ENCODE peak calls at places on chromosomes 4 and X, in ten cellular contexts. One of them, this sample, is unnamed.

GRCh38 chr4:150280081-150280950 is 202.1 kb downstream of the DCLK2 start:
- DNase-seq in AG08396: peak; percentile 50
- DNase-seq in GM19239: no peak
- DNase-seq in activated CD4-positive, CD25-positive, alpha-beta regulatory T cell treated with anti-CD3 and anti-CD28 coated beads, Interleukin-2, amount 50 U/mL, for 72 hours: no peak
- DNase-seq in DMS153: no peak
- DNase-seq in stimulated activated naive CD8-positive, alpha-beta T cell treated with anti-CD3 and anti-CD28 coated beads, Interleukin-15, Interleukin-2, amounts not matched to agents 100 U/mL and 50 U/mL, for 24 hours: no peak
- DNase-seq in naive thymus-derived CD8-positive, alpha-beta T cell: no peak
- DNase-seq in bronchial epithelial cell: peak; percentile 87
- DNase-seq in activated CD8-positive, alpha-beta memory T cell treated with anti-CD3 and anti-CD28 coated beads, Interleukin-2, amount 50 U/mL, for 48 hours: no peak
- DNase-seq in NCI-H1092: no peak
- DNase-seq in this sample: no peak

GRCh38 chr4:15003441-15003890 is 1.2 kb downstream of the CPEB2 start:
- DNase-seq in stimulated activated naive CD8-positive, alpha-beta T cell treated with anti-CD3 and anti-CD28 coated beads, Interleukin-15, Interleukin-2, amounts not matched to agents 100 U/mL and 50 U/mL, for 24 hours: peak; percentile 71
- DNase-seq in activated CD8-positive, alpha-beta memory T cell treated with anti-CD3 and anti-CD28 coated beads, Interleukin-2, amount 50 U/mL, for 48 hours: no peak
- DNase-seq in NCI-H1092: peak; percentile 21
- DNase-seq in activated CD4-positive, CD25-positive, alpha-beta regulatory T cell treated with anti-CD3 and anti-CD28 coated beads, Interleukin-2, amount 50 U/mL, for 72 hours: no peak
- DNase-seq in AG08396: peak; percentile 53
- DNase-seq in bronchial epithelial cell: peak; percentile 7
- DNase-seq in naive thymus-derived CD8-positive, alpha-beta T cell: peak; percentile 58
- DNase-seq in GM19239: peak; percentile 30
- DNase-seq in DMS153: no peak
- DNase-seq in this sample: peak; percentile 26

GRCh38 chr4:42397635-42398447 is 553 bp downstream of the SHISA3 start:
- DNase-seq in bronchial epithelial cell: no peak
- DNase-seq in naive thymus-derived CD8-positive, alpha-beta T cell: no peak
- DNase-seq in activated CD4-positive, CD25-positive, alpha-beta regulatory T cell treated with anti-CD3 and anti-CD28 coated beads, Interleukin-2, amount 50 U/mL, for 72 hours: no peak
- DNase-seq in stimulated activated naive CD8-positive, alpha-beta T cell treated with anti-CD3 and anti-CD28 coated beads, Interleukin-15, Interleukin-2, amounts not matched to agents 100 U/mL and 50 U/mL, for 24 hours: peak; percentile 26
- DNase-seq in GM19239: no peak
- DNase-seq in DMS153: no peak
- DNase-seq in NCI-H1092: no peak
- DNase-seq in AG08396: no peak
- DNase-seq in activated CD8-positive, alpha-beta memory T cell treated with anti-CD3 and anti-CD28 coated beads, Interleukin-2, amount 50 U/mL, for 48 hours: peak; percentile 64
- DNase-seq in this sample: peak; percentile 50

GRCh38 chrX:28668957-28669356 is 81.7 kb downstream of the IL1RAPL1 start:
- DNase-seq in AG08396: no peak
- DNase-seq in bronchial epithelial cell: no peak
- DNase-seq in GM19239: no peak
- DNase-seq in activated CD4-positive, CD25-positive, alpha-beta regulatory T cell treated with anti-CD3 and anti-CD28 coated beads, Interleukin-2, amount 50 U/mL, for 72 hours: no peak
- DNase-seq in NCI-H1092: no peak
- DNase-seq in activated CD8-positive, alpha-beta memory T cell treated with anti-CD3 and anti-CD28 coated beads, Interleukin-2, amount 50 U/mL, for 48 hours: no peak
- DNase-seq in naive thymus-derived CD8-positive, alpha-beta T cell: no peak
- DNase-seq in DMS153: no peak
- DNase-seq in stimulated activated naive CD8-positive, alpha-beta T cell treated with anti-CD3 and anti-CD28 coated beads, Interleukin-15, Interleukin-2, amounts not matched to agents 100 U/mL and 50 U/mL, for 24 hours: no peak
- DNase-seq in this sample: no peak

GRCh38 chrX:9197231-9197630 is 163.3 kb upstream of the FAM9B start:
- DNase-seq in stimulated activated naive CD8-positive, alpha-beta T cell treated with anti-CD3 and anti-CD28 coated beads, Interleukin-15, Interleukin-2, amounts not matched to agents 100 U/mL and 50 U/mL, for 24 hours: no peak
- DNase-seq in AG08396: peak; percentile 21
- DNase-seq in DMS153: no peak
- DNase-seq in bronchial epithelial cell: no peak
- DNase-seq in NCI-H1092: no peak
- DNase-seq in naive thymus-derived CD8-positive, alpha-beta T cell: no peak
- DNase-seq in GM19239: no peak
- DNase-seq in activated CD4-positive, CD25-positive, alpha-beta regulatory T cell treated with anti-CD3 and anti-CD28 coated beads, Interleukin-2, amount 50 U/mL, for 72 hours: no peak
- DNase-seq in activated CD8-positive, alpha-beta memory T cell treated with anti-CD3 and anti-CD28 coated beads, Interleukin-2, amount 50 U/mL, for 48 hours: no peak
- DNase-seq in this sample: peak; percentile 45

GRCh38 chr4:91961504-91961903 is 342.3 kb upstream of the GRID2 start:
- DNase-seq in stimulated activated naive CD8-positive, alpha-beta T cell treated with anti-CD3 and anti-CD28 coated beads, Interleukin-15, Interleukin-2, amounts not matched to agents 100 U/mL and 50 U/mL, for 24 hours: no peak
- DNase-seq in activated CD8-positive, alpha-beta memory T cell treated with anti-CD3 and anti-CD28 coated beads, Interleukin-2, amount 50 U/mL, for 48 hours: no peak
- DNase-seq in DMS153: no peak
- DNase-seq in naive thymus-derived CD8-positive, alpha-beta T cell: no peak
- DNase-seq in AG08396: no peak
- DNase-seq in activated CD4-positive, CD25-positive, alpha-beta regulatory T cell treated with anti-CD3 and anti-CD28 coated beads, Interleukin-2, amount 50 U/mL, for 72 hours: no peak
- DNase-seq in bronchial epithelial cell: peak; percentile 33
- DNase-seq in NCI-H1092: no peak
- DNase-seq in GM19239: no peak
- DNase-seq in this sample: no peak

GRCh38 chrX:18983711-18984380 is at the start of gene PHKA2:
- DNase-seq in NCI-H1092: peak; percentile 28
- DNase-seq in naive thymus-derived CD8-positive, alpha-beta T cell: no peak
- DNase-seq in activated CD8-positive, alpha-beta memory T cell treated with anti-CD3 and anti-CD28 coated beads, Interleukin-2, amount 50 U/mL, for 48 hours: peak; percentile 68
- DNase-seq in DMS153: no peak
- DNase-seq in activated CD4-positive, CD25-positive, alpha-beta regulatory T cell treated with anti-CD3 and anti-CD28 coated beads, Interleukin-2, amount 50 U/mL, for 72 hours: peak; percentile 56
- DNase-seq in bronchial epithelial cell: no peak
- DNase-seq in AG08396: peak; percentile 71
- DNase-seq in GM19239: no peak
- DNase-seq in stimulated activated naive CD8-positive, alpha-beta T cell treated with anti-CD3 and anti-CD28 coated beads, Interleukin-15, Interleukin-2, amounts not matched to agents 100 U/mL and 50 U/mL, for 24 hours: peak; percentile 56
- DNase-seq in this sample: no peak

GRCh38 chr4:75189976-75190375 is 257.1 kb downstream of the PARM1 start:
- DNase-seq in bronchial epithelial cell: no peak
- DNase-seq in NCI-H1092: no peak
- DNase-seq in activated CD8-positive, alpha-beta memory T cell treated with anti-CD3 and anti-CD28 coated beads, Interleukin-2, amount 50 U/mL, for 48 hours: no peak
- DNase-seq in GM19239: no peak
- DNase-seq in DMS153: no peak
- DNase-seq in AG08396: no peak
- DNase-seq in activated CD4-positive, CD25-positive, alpha-beta regulatory T cell treated with anti-CD3 and anti-CD28 coated beads, Interleukin-2, amount 50 U/mL, for 72 hours: no peak
- DNase-seq in stimulated activated naive CD8-positive, alpha-beta T cell treated with anti-CD3 and anti-CD28 coated beads, Interleukin-15, Interleukin-2, amounts not matched to agents 100 U/mL and 50 U/mL, for 24 hours: no peak
- DNase-seq in naive thymus-derived CD8-positive, alpha-beta T cell: no peak
- DNase-seq in this sample: no peak

GRCh38 chrX:71917621-71918341 is 7.1 kb downstream of the NHSL2 start:
- DNase-seq in AG08396: no peak
- DNase-seq in activated CD8-positive, alpha-beta memory T cell treated with anti-CD3 and anti-CD28 coated beads, Interleukin-2, amount 50 U/mL, for 48 hours: no peak
- DNase-seq in DMS153: no peak
- DNase-seq in NCI-H1092: no peak
- DNase-seq in bronchial epithelial cell: peak; percentile 60
- DNase-seq in activated CD4-positive, CD25-positive, alpha-beta regulatory T cell treated with anti-CD3 and anti-CD28 coated beads, Interleukin-2, amount 50 U/mL, for 72 hours: no peak
- DNase-seq in stimulated activated naive CD8-positive, alpha-beta T cell treated with anti-CD3 and anti-CD28 coated beads, Interleukin-15, Interleukin-2, amounts not matched to agents 100 U/mL and 50 U/mL, for 24 hours: no peak
- DNase-seq in GM19239: no peak
- DNase-seq in naive thymus-derived CD8-positive, alpha-beta T cell: no peak
- DNase-seq in this sample: no peak

GRCh38 chr4:1628892-1629703 is 55.0 kb downstream of the FAM53A start:
- DNase-seq in AG08396: peak; percentile 91
- DNase-seq in bronchial epithelial cell: peak; percentile 2
- DNase-seq in activated CD4-positive, CD25-positive, alpha-beta regulatory T cell treated with anti-CD3 and anti-CD28 coated beads, Interleukin-2, amount 50 U/mL, for 72 hours: peak; percentile 78
- DNase-seq in GM19239: peak; percentile 93
- DNase-seq in stimulated activated naive CD8-positive, alpha-beta T cell treated with anti-CD3 and anti-CD28 coated beads, Interleukin-15, Interleukin-2, amounts not matched to agents 100 U/mL and 50 U/mL, for 24 hours: peak; percentile 81
- DNase-seq in DMS153: no peak
- DNase-seq in activated CD8-positive, alpha-beta memory T cell treated with anti-CD3 and anti-CD28 coated beads, Interleukin-2, amount 50 U/mL, for 48 hours: peak; percentile 91
- DNase-seq in NCI-H1092: peak; percentile 7
- DNase-seq in naive thymus-derived CD8-positive, alpha-beta T cell: peak; percentile 69
- DNase-seq in this sample: peak; percentile 35

GRCh38 chrX:140817943-140818342 is 108.4 kb downstream of the LINC00632 start:
- DNase-seq in naive thymus-derived CD8-positive, alpha-beta T cell: no peak
- DNase-seq in stimulated activated naive CD8-positive, alpha-beta T cell treated with anti-CD3 and anti-CD28 coated beads, Interleukin-15, Interleukin-2, amounts not matched to agents 100 U/mL and 50 U/mL, for 24 hours: no peak
- DNase-seq in AG08396: peak; percentile 4
- DNase-seq in NCI-H1092: peak; percentile 1
- DNase-seq in DMS153: no peak
- DNase-seq in activated CD4-positive, CD25-positive, alpha-beta regulatory T cell treated with anti-CD3 and anti-CD28 coated beads, Interleukin-2, amount 50 U/mL, for 72 hours: no peak
- DNase-seq in activated CD8-positive, alpha-beta memory T cell treated with anti-CD3 and anti-CD28 coated beads, Interleukin-2, amount 50 U/mL, for 48 hours: no peak
- DNase-seq in bronchial epithelial cell: peak; percentile 13
- DNase-seq in GM19239: no peak
- DNase-seq in this sample: no peak

GRCh38 chrX:65196758-65197371 is 220.6 kb upstream of the ZC4H2 start:
- DNase-seq in GM19239: no peak
- DNase-seq in stimulated activated naive CD8-positive, alpha-beta T cell treated with anti-CD3 and anti-CD28 coated beads, Interleukin-15, Interleukin-2, amounts not matched to agents 100 U/mL and 50 U/mL, for 24 hours: peak; percentile 2
- DNase-seq in NCI-H1092: no peak
- DNase-seq in activated CD4-positive, CD25-positive, alpha-beta regulatory T cell treated with anti-CD3 and anti-CD28 coated beads, Interleukin-2, amount 50 U/mL, for 72 hours: no peak
- DNase-seq in activated CD8-positive, alpha-beta memory T cell treated with anti-CD3 and anti-CD28 coated beads, Interleukin-2, amount 50 U/mL, for 48 hours: no peak
- DNase-seq in naive thymus-derived CD8-positive, alpha-beta T cell: no peak
- DNase-seq in AG08396: no peak
- DNase-seq in bronchial epithelial cell: no peak
- DNase-seq in DMS153: peak; percentile 4
- DNase-seq in this sample: peak; percentile 1

GRCh38 chr4:41282362-41282761 is 25.6 kb downstream of the UCHL1 start:
- DNase-seq in NCI-H1092: no peak
- DNase-seq in naive thymus-derived CD8-positive, alpha-beta T cell: no peak
- DNase-seq in GM19239: no peak
- DNase-seq in DMS153: no peak
- DNase-seq in activated CD8-positive, alpha-beta memory T cell treated with anti-CD3 and anti-CD28 coated beads, Interleukin-2, amount 50 U/mL, for 48 hours: no peak
- DNase-seq in bronchial epithelial cell: no peak
- DNase-seq in activated CD4-positive, CD25-positive, alpha-beta regulatory T cell treated with anti-CD3 and anti-CD28 coated beads, Interleukin-2, amount 50 U/mL, for 72 hours: no peak
- DNase-seq in AG08396: no peak
- DNase-seq in stimulated activated naive CD8-positive, alpha-beta T cell treated with anti-CD3 and anti-CD28 coated beads, Interleukin-15, Interleukin-2, amounts not matched to agents 100 U/mL and 50 U/mL, for 24 hours: no peak
- DNase-seq in this sample: no peak